ENCODE peak calls at places on chromosomes 4 and X, in five cellular contexts. K is NCI-H774, F is NCI-H1694 treated with DMSO at 0.1 percent for 48 hours, N is neural crest cell, T is RWPE1. I is an unnamed sample.

GRCh38 chr4:98786866-98787265 is 128.5 kb upstream of the TSPAN5 start:
- DNase-seq in K (no peak), F (no peak), N (no peak), T (no peak), I (no peak)

GRCh38 chrX:114976321-114976720 is 41.1 kb downstream of the IL13RA2 start:
- DNase-seq in K (no peak), F (no peak), N (no peak), T (peak), I (no peak)

GRCh38 chr4:108685036-108685686 is 34.8 kb downstream of the OSTC start:
- DNase-seq in K (no peak), F (no peak), N (no peak), T (no peak), I (no peak)

GRCh38 chr4:94528792-94529451 is 77.2 kb downstream of the PDLIM5 start:
- DNase-seq in K (no peak), F (no peak), N (no peak), T (no peak), I (no peak)

GRCh38 chr4:138702471-138702870 is 313.1 kb upstream of the NOCT start:
- DNase-seq in K (no peak), F (peak), N (no peak), T (no peak), I (no peak)

GRCh38 chrX:111164728-111165127 is 68.7 kb downstream of the PAK3 start:
- DNase-seq in K (no peak), F (peak), N (no peak), T (no peak), I (no peak)

GRCh38 chr4:40055873-40056721 is 553 bp upstream of the N4BP2 start:
- DNase-seq in K (peak), F (peak), N (peak), T (peak), I (peak)

GRCh38 chr4:76782837-76783236 is 115.1 kb downstream of the SOWAHB start:
- DNase-seq in K (no peak), F (no peak), N (no peak), T (peak), I (no peak)

GRCh38 chr4:87363552-87363951 is 27.4 kb downstream of the HSD17B11 start:
- DNase-seq in K (no peak), F (no peak), N (no peak), T (no peak), I (no peak)

GRCh38 chr4:137641554-137641953 is 109.3 kb upstream of the PCDH18 start:
- DNase-seq in K (no peak), F (no peak), N (no peak), T (no peak), I (no peak)

GRCh38 chrX:64389489-64389888 is 5.8 kb downstream of the MTMR8 start:
- DNase-seq in K (no peak), F (no peak), N (no peak), T (no peak), I (no peak)

GRCh38 chrX:20312018-20312417 is 45.3 kb upstream of the RPS6KA3 start:
- DNase-seq in K (no peak), F (no peak), N (no peak), T (no peak), I (no peak)

GRCh38 chr4:74793757-74794340 is 474 bp downstream of the BTC start:
- DNase-seq in K (peak), F (no peak), N (peak), T (peak), I (peak)

GRCh38 chrX:1451251-1451675 is 1.4 kb downstream of the ASMTL start:
- DNase-seq in K (no peak), F (no peak), N (no peak), T (no peak), I (no peak)

GRCh38 chr4:177251237-177251636 is 58.4 kb upstream of the NEIL3 start:
- DNase-seq in K (no peak), F (no peak), N (no peak), T (no peak), I (no peak)

GRCh38 chr4:112318239-112319142 is 21.3 kb downstream of the ALPK1 start:
- DNase-seq in K (no peak), F (no peak), N (no peak), T (no peak), I (no peak)

GRCh38 chr4:167614866-167615265 is 380.6 kb upstream of the SPOCK3 start:
- DNase-seq in K (no peak), F (no peak), N (no peak), T (no peak), I (no peak)

GRCh38 chrX:70769659-70770232 is 138.8 kb downstream of the TEX11 start:
- DNase-seq in K (no peak), F (peak), N (no peak), T (peak), I (no peak)

GRCh38 chrX:18278448-18278847 is 57.8 kb upstream of the BEND2 start:
- DNase-seq in K (no peak), F (no peak), N (no peak), T (no peak), I (no peak)

GRCh38 chr4:129248621-129249020 is 152.7 kb downstream of the C4orf33 start:
- DNase-seq in K (no peak), F (no peak), N (no peak), T (no peak), I (no peak)